ENCODE peak calls at places on chromosome 3, in nine cellular contexts. C is PC-9; R is mucosa of descending colon; B is endothelial cell of umbilical vein; T is ovary; M is CD4-positive, CD25-positive, alpha-beta regulatory T cell; J is aorta; N is BE2C; L is BJ. E is an unnamed sample. For H3K36me3, the result is how much of the 10 kb centered on the place peaks cover.

GRCh38 chr3:116285781-116286180 is 159.5 kb downstream of the LSAMP start:
- DNase-seq in C (no peak), R (no peak), B (no peak), T (no peak), M (no peak), J (no peak), N (no peak), L (no peak), E (no peak)

GRCh38 chr3:112610121-112610520 is 30.8 kb downstream of the CCDC80 start:
- DNase-seq in C (no peak), R (no peak), B (no peak), T (no peak), M (no peak), J (no peak), N (no peak), L (no peak), E (no peak)

GRCh38 chr3:194675680-194676079 is 3.7 kb upstream of the LSG1 start:
- DNase-seq in C (no peak), R (no peak), B (no peak), T (no peak), M (no peak), J (no peak), N (no peak), L (no peak), E (no peak)

GRCh38 chr3:109702252-109702651 is 364.9 kb upstream of the DPPA4 start:
- DNase-seq in C (peak), R (no peak), B (no peak), T (no peak), M (no peak), J (no peak), N (no peak), L (no peak), E (no peak)

GRCh38 chr3:174342206-174342605 is 516.9 kb upstream of the NAALADL2 start:
- DNase-seq in C (no peak), R (no peak), B (no peak), T (no peak), M (no peak), J (no peak), N (no peak), L (no peak), E (no peak)

GRCh38 chr3:190099099-190099498 is 21.6 kb downstream of the P3H2 start:
- DNase-seq in C (no peak), R (no peak), B (no peak), T (no peak), M (no peak), J (no peak), N (no peak), L (no peak), E (no peak)

GRCh38 chr3:59717679-59718205 is 667.9 kb upstream of the CFAP20DC start:
- DNase-seq in C (no peak), R (no peak), B (no peak), T (no peak), M (no peak), J (no peak), N (peak), L (no peak), E (peak)

GRCh38 chr3:124213641-124214040 is 221.7 kb upstream of the ROPN1 start:
- DNase-seq in C (no peak), R (no peak), B (no peak), T (no peak), M (no peak), J (no peak), N (no peak), L (no peak), E (no peak)

GRCh38 chr3:187628169-187628568 is 42.0 kb downstream of the SST start:
- DNase-seq in C (no peak), R (no peak), B (no peak), T (no peak), M (no peak), J (no peak), N (no peak), L (no peak), E (peak)

GRCh38 chr3:71166366-71166765 is 417.2 kb downstream of the FOXP1 start:
- DNase-seq in C (no peak), R (no peak), B (no peak), T (no peak), M (no peak), J (no peak), N (no peak), L (no peak), E (no peak)

GRCh38 chr3:12486916-12487315 is 2.6 kb downstream of the TSEN2 start:
- DNase-seq in C (no peak), R (no peak), B (no peak), T (no peak), M (no peak), J (no peak), N (no peak), L (no peak), E (no peak)

GRCh38 chr3:18112976-18113766 is 312.0 kb downstream of the SATB1 start:
- DNase-seq in C (no peak), R (no peak), B (no peak), T (no peak), M (no peak), J (no peak), N (no peak), L (no peak), E (peak)

GRCh38 chr3:18114894-18115293 is 310.2 kb downstream of the SATB1 start:
- DNase-seq in C (no peak), R (no peak), B (no peak), T (no peak), M (no peak), J (no peak), N (no peak), L (no peak), E (no peak)

DNA sequence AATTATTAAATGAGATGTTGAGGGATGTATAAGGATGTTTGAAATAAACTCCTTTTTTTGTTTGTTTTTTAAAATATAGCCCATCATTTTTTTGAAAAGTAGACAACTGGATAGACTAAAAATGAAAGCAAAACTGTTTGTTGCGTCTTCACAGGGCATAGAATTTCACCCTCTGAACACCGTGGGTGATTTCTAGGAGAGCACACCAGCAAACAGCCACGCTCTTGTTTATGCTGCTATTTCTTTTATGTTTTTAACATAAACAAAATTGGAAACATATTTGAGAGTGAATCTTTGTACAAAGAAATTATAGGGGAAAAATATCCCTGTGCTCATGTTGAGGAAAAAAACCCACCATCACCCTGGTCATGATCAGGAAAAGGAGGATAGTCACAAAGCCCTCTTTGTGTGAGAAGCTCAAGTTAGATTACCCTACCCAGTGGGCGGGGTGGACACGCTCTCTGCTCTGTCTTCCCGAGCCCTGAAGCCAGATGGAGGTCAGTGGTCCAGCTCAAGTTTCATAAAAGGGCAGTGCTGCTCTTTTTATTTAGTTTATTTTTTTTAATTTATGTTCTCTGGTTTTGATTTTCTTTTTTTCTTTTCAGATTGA is 313.3 kb downstream of the SATB1 start:
- DNase-seq in C (peak), R (no peak), B (no peak), T (no peak), M (no peak), J (no peak), N (no peak), L (no peak), E (peak)
- H3K4me3 ChIP-seq in C (no peak), R (no peak), B (no peak), T (no peak), M (peak), J (no peak), N (no peak), L (peak), E (no peak)

GRCh38 chr3:142940472-142940871 is 23.0 kb downstream of the PAQR9 start:
- DNase-seq in C (no peak), R (no peak), B (no peak), T (no peak), M (no peak), J (no peak), N (no peak), L (no peak), E (no peak)
- H3K36me3 ChIP-seq in C (under half), R (under half), B (under half), T (under half), M (under half), J (under half), N (under half), L (under half), E (under half)

GRCh38 chr3:128074851-128075515 is 22.7 kb downstream of the SEC61A1 start:
- DNase-seq in C (no peak), R (peak), B (no peak), T (no peak), M (no peak), J (no peak), N (no peak), L (no peak), E (no peak)
- H3K4me3 ChIP-seq in C (no peak), R (no peak), B (no peak), T (peak), M (no peak), J (no peak), N (peak), L (no peak), E (peak)

GRCh38 chr3:150583028-150583427 is 20.1 kb upstream of the SELENOT start:
- DNase-seq in C (no peak), R (no peak), B (no peak), T (no peak), M (no peak), J (no peak), N (no peak), L (no peak), E (no peak)
- H3K36me3 ChIP-seq in C (under half), R (under half), B (under half), T (under half), M (half or more), J (under half), N (half or more), L (under half), E (under half)

DNA sequence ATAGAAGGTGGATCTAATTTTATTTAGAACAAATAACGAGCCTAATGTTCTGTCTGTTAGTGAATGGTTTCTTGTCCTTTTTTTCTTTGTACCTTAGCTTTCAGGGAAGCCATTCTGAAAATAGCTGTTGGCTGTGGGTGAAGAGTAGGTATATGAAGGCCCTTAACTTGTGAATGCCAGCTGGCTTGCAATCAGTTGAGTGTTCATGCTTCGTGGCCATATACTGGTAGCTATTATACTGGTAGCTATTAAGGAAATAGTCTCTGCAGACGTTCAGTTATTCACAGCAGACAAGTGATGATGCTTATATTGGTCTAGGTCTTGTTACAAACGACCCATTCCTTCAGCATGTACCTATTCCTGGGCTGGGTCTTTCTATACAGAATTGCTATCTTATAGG is 18.8 kb downstream of the TRIM71 start:
- DNase-seq in C (no peak), R (no peak), B (no peak), T (no peak), M (no peak), J (no peak), N (no peak), L (no peak), E (no peak)
- H3K4me3 ChIP-seq in C (no peak), R (no peak), B (no peak), T (no peak), M (no peak), J (no peak), N (no peak), L (no peak), E (no peak)

GRCh38 chr3:171269557-171269956 is 190.6 kb downstream of the TNIK start:
- DNase-seq in C (no peak), R (no peak), B (no peak), T (no peak), M (no peak), J (no peak), N (no peak), L (no peak), E (no peak)
- H3K36me3 ChIP-seq in C (under half), R (under half), B (under half), T (under half), M (under half), J (under half), N (under half), L (under half), E (under half)

GRCh38 chr3:31934866-31935265 is 46.2 kb downstream of the OSBPL10 start:
- DNase-seq in C (peak), R (no peak), B (peak), T (no peak), M (no peak), J (no peak), N (no peak), L (no peak), E (no peak)
- H3K4me3 ChIP-seq in C (no peak), R (no peak), B (no peak), T (no peak), M (no peak), J (no peak), N (no peak), L (no peak), E (no peak)

GRCh38 chr3:81871358-81872152 is 110.1 kb upstream of the GBE1 start:
- DNase-seq in C (no peak), R (no peak), B (no peak), T (no peak), M (no peak), J (no peak), N (no peak), L (no peak), E (no peak)

GRCh38 chr3:81868597-81868996 is 107.2 kb upstream of the GBE1 start:
- DNase-seq in C (no peak), R (no peak), B (no peak), T (no peak), M (no peak), J (no peak), N (no peak), L (no peak), E (no peak)

GRCh38 chr3:81867875-81868274 is 106.4 kb upstream of the GBE1 start:
- DNase-seq in C (no peak), R (no peak), B (no peak), T (no peak), M (no peak), J (no peak), N (no peak), L (no peak), E (no peak)

GRCh38 chr3:81872566-81872965 is 111.1 kb upstream of the GBE1 start:
- DNase-seq in C (no peak), R (no peak), B (no peak), T (no peak), M (no peak), J (no peak), N (no peak), L (no peak), E (no peak)

GRCh38 chr3:81869380-81869779 is 107.9 kb upstream of the GBE1 start:
- DNase-seq in C (no peak), R (no peak), B (no peak), T (no peak), M (no peak), J (no peak), N (no peak), L (no peak), E (no peak)
- H3K36me3 ChIP-seq in C (under half), R (under half), B (under half), T (under half), M (under half), J (under half), N (under half), L (under half), E (under half)

DNA sequence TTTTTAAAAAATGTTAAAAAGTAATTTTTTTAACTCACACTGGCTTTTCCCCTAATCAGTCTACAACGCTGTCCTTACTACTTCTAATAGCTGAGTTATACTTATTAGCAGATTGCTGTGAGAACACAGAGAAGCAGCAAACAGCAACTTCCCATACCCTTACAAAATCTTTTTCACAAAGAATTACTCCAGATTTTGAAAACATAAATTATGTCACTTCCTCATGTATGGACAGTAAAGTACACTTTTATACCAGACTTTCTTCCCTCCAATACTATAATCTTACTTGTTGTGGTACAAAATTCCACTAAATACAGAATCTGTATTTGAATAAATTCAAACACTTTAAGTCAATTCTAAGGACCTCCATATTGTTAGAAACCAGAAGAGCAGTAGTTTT is 2.1 kb downstream of the PHC3 start:
- DNase-seq in C (no peak), R (no peak), B (no peak), T (no peak), M (no peak), J (no peak), N (no peak), L (no peak), E (no peak)
- H3K4me3 ChIP-seq in C (peak), R (no peak), B (no peak), T (peak), M (peak), J (no peak), N (peak), L (no peak), E (no peak)